ENCODE peak calls at places on chromosomes 12 and 14, in four cellular contexts. O is non-pigmented ciliary epithelial cell, X is AG08396, A is GM23248. F is an unnamed sample.

GRCh38 chr12:115455268-115455681 is 771.3 kb upstream of the TBX3 start:
- DNase-seq in O (no peak), X (no peak), A (no peak), F (no peak)

GRCh38 chr14:86915416-86915815 is 1077.6 kb downstream of the GALC start:
- DNase-seq in O (no peak), X (no peak), A (no peak), F (no peak)

GRCh38 chr14:99560403-99560802 is 43.6 kb downstream of the CCDC85C start:
- DNase-seq in O (no peak), X (no peak), A (no peak), F (no peak)

GRCh38 chr12:71551529-71551928 is 111.9 kb downstream of the LGR5 start:
- DNase-seq in O (peak), X (no peak), A (peak), F (no peak)

GRCh38 chr14:31884776-31885379 is 192.2 kb upstream of the ARHGAP5 start:
- DNase-seq in O (no peak), X (no peak), A (peak), F (no peak)

GRCh38 chr12:106084048-106084671 is 54.6 kb downstream of the NUAK1 start:
- DNase-seq in O (peak), X (peak), A (peak), F (peak)

GRCh38 chr12:90858261-90858660 is 96.7 kb downstream of the CCER1 start:
- DNase-seq in O (no peak), X (no peak), A (no peak), F (no peak)

GRCh38 chr14:60093606-60094005 is 1.9 kb downstream of the PCNX4 start:
- DNase-seq in O (no peak), X (no peak), A (peak), F (no peak)

GRCh38 chr14:54040851-54041250 is 84.2 kb upstream of the BMP4 start:
- DNase-seq in O (peak), X (no peak), A (no peak), F (no peak)

GRCh38 chr14:68262567-68262966 is 443.0 kb downstream of the RAD51B start:
- DNase-seq in O (no peak), X (no peak), A (no peak), F (no peak)

GRCh38 chr14:100147181-100147631 is 12.2 kb downstream of the DEGS2 start:
- DNase-seq in O (no peak), X (no peak), A (no peak), F (no peak)

GRCh38 chr12:62256408-62257079 is 3.7 kb upstream of the USP15 start:
- DNase-seq in O (no peak), X (no peak), A (peak), F (no peak)

GRCh38 chr12:124601699-124602098 is 34.3 kb upstream of the NCOR2 start:
- DNase-seq in O (no peak), X (no peak), A (no peak), F (no peak)

GRCh38 chr14:94171208-94171607 is 2.9 kb upstream of the PPP4R4 start:
- DNase-seq in O (no peak), X (peak), A (peak), F (no peak)

F was measured in smooth muscle cell of the brain vasculature.